ENCODE peak calls at places on chromosomes 3 and 15, in seven cellular contexts. One of them, this sample, is unnamed.

GRCh38 chr3:145620002-145620401 is 541.0 kb downstream of the PLOD2 start:
- DNase-seq in GM12878: no peak
- DNase-seq in GM12891: no peak
- DNase-seq in HepG2: no peak
- DNase-seq in breast epithelium: no peak
- DNase-seq in prostate gland: no peak
- DNase-seq in stomach: no peak
- DNase-seq in this sample: no peak

GRCh38 chr15:34031987-34032760 is 6.8 kb downstream of the AVEN start:
- DNase-seq in GM12878: no peak
- DNase-seq in GM12891: no peak
- DNase-seq in HepG2: no peak
- DNase-seq in breast epithelium: no peak
- DNase-seq in prostate gland: no peak
- DNase-seq in stomach: no peak
- DNase-seq in this sample: no peak

GRCh38 chr3:62167566-62168262 is 205.6 kb downstream of the FEZF2 start:
- DNase-seq in GM12878: no peak
- DNase-seq in GM12891: no peak
- DNase-seq in HepG2: no peak
- DNase-seq in breast epithelium: no peak
- DNase-seq in prostate gland: no peak
- DNase-seq in stomach: no peak
- DNase-seq in this sample: no peak

GRCh38 chr3:14319654-14320182 is 82.7 kb upstream of the SLC6A6 start:
- DNase-seq in GM12878: peak; percentile 72
- DNase-seq in GM12891: peak; percentile 67
- DNase-seq in HepG2: peak; percentile 80
- DNase-seq in breast epithelium: no peak
- DNase-seq in prostate gland: no peak
- DNase-seq in stomach: peak; percentile 67
- DNase-seq in this sample: peak; percentile 64

GRCh38 chr3:49899815-49900214 is 3.9 kb downstream of the MST1R start:
- DNase-seq in GM12878: no peak
- DNase-seq in GM12891: no peak
- DNase-seq in HepG2: no peak
- DNase-seq in breast epithelium: no peak
- DNase-seq in prostate gland: no peak
- DNase-seq in stomach: no peak
- DNase-seq in this sample: no peak

GRCh38 chr15:41556657-41557056 is 2.4 kb upstream of the TYRO3 start:
- DNase-seq in GM12878: no peak
- DNase-seq in GM12891: no peak
- DNase-seq in HepG2: no peak
- DNase-seq in breast epithelium: no peak
- DNase-seq in prostate gland: no peak
- DNase-seq in stomach: no peak
- DNase-seq in this sample: no peak

GRCh38 chr3:47404955-47405790 is 24.4 kb downstream of the PTPN23 start:
- DNase-seq in GM12878: no peak
- DNase-seq in GM12891: no peak
- DNase-seq in HepG2: no peak
- DNase-seq in breast epithelium: no peak
- DNase-seq in prostate gland: peak; percentile 38
- DNase-seq in stomach: peak; percentile 56
- DNase-seq in this sample: no peak

GRCh38 chr15:67882487-67883227 is 42.8 kb upstream of the RNU6-1 start:
- DNase-seq in GM12878: no peak
- DNase-seq in GM12891: no peak
- DNase-seq in HepG2: no peak
- DNase-seq in breast epithelium: no peak
- DNase-seq in prostate gland: no peak
- DNase-seq in stomach: no peak
- DNase-seq in this sample: no peak

GRCh38 chr15:44666208-44667038 is 3.0 kb upstream of the SPG11 start:
- DNase-seq in GM12878: peak; percentile 62
- DNase-seq in GM12891: no peak
- DNase-seq in HepG2: no peak
- DNase-seq in breast epithelium: no peak
- DNase-seq in prostate gland: no peak
- DNase-seq in stomach: no peak
- DNase-seq in this sample: no peak

GRCh38 chr3:67362686-67363085 is 291.7 kb downstream of the SUCLG2 start:
- DNase-seq in GM12878: no peak
- DNase-seq in GM12891: no peak
- DNase-seq in HepG2: peak; percentile 69
- DNase-seq in breast epithelium: no peak
- DNase-seq in prostate gland: no peak
- DNase-seq in stomach: no peak
- DNase-seq in this sample: no peak

GRCh38 chr3:102400766-102401165 is 34.0 kb upstream of the ZPLD1 start:
- DNase-seq in GM12878: no peak
- DNase-seq in GM12891: no peak
- DNase-seq in HepG2: no peak
- DNase-seq in breast epithelium: no peak
- DNase-seq in prostate gland: no peak
- DNase-seq in stomach: no peak
- DNase-seq in this sample: no peak

GRCh38 chr3:113136529-113136928 is 74.8 kb upstream of the BOC start:
- DNase-seq in GM12878: no peak
- DNase-seq in GM12891: no peak
- DNase-seq in HepG2: no peak
- DNase-seq in breast epithelium: no peak
- DNase-seq in prostate gland: no peak
- DNase-seq in stomach: no peak
- DNase-seq in this sample: no peak

GRCh38 chr3:69246612-69247011 is 124.2 kb upstream of the LMOD3 start:
- DNase-seq in GM12878: no peak
- DNase-seq in GM12891: no peak
- DNase-seq in HepG2: no peak
- DNase-seq in breast epithelium: no peak
- DNase-seq in prostate gland: no peak
- DNase-seq in stomach: no peak
- DNase-seq in this sample: no peak

GRCh38 chr3:69249001-69249400 is 126.6 kb upstream of the LMOD3 start:
- DNase-seq in GM12878: no peak
- DNase-seq in GM12891: no peak
- DNase-seq in HepG2: no peak
- DNase-seq in breast epithelium: no peak
- DNase-seq in prostate gland: no peak
- DNase-seq in stomach: no peak
- DNase-seq in this sample: no peak

GRCh38 chr3:69251078-69251805 is 128.8 kb upstream of the LMOD3 start:
- DNase-seq in GM12878: no peak
- DNase-seq in GM12891: no peak
- DNase-seq in HepG2: no peak
- DNase-seq in breast epithelium: no peak
- DNase-seq in prostate gland: no peak
- DNase-seq in stomach: no peak
- DNase-seq in this sample: no peak

GRCh38 chr3:69250014-69250413 is 127.6 kb upstream of the LMOD3 start:
- DNase-seq in GM12878: no peak
- DNase-seq in GM12891: no peak
- DNase-seq in HepG2: no peak
- DNase-seq in breast epithelium: no peak
- DNase-seq in prostate gland: no peak
- DNase-seq in stomach: peak; percentile 66
- DNase-seq in this sample: no peak

DNA sequence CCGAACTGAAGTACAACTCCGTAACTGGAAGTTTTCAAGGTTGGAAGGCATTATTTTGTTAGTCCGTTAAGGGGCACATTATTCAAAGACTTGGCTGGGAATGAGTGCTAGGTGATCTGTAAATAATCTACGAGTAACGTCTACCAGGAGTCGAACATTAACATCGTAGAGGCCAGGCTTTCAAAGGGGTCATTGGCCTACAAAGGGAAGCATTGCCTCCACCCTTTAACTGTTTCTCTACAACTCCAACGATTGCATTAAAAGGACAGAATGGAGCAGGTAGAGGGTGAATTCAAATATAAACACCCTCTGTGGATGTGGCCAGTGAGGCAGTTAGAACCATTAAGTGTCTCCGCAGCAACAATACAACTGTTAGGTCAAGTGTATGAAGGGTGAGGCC is 126.0 kb upstream of the LMOD3 start:
- DNase-seq in GM12878: no peak
- DNase-seq in GM12891: no peak
- DNase-seq in HepG2: peak; percentile 10
- DNase-seq in breast epithelium: no peak
- DNase-seq in prostate gland: no peak
- DNase-seq in stomach: no peak
- DNase-seq in this sample: no peak
- TF ChIP-seq POLR2A in GM12878: no peak
- TF ChIP-seq POLR2A in GM12891: no peak
- TF ChIP-seq POLR2A in HepG2: no peak
- TF ChIP-seq POLR2A in breast epithelium: no peak
- TF ChIP-seq POLR2A in prostate gland: no peak
- TF ChIP-seq POLR2A in stomach: no peak
- TF ChIP-seq POLR2A in this sample: no peak

GRCh38 chr15:72375846-72376581 is at the start of gene HEXA:
- DNase-seq in GM12878: peak; percentile 84
- DNase-seq in GM12891: peak; percentile 91
- DNase-seq in HepG2: peak; percentile 93
- DNase-seq in breast epithelium: peak; percentile 98
- DNase-seq in prostate gland: peak; percentile 93
- DNase-seq in stomach: peak; percentile 98
- DNase-seq in this sample: peak; percentile 91
- TF ChIP-seq POLR2AphosphoS5 in GM12878: peak; percentile 90
- TF ChIP-seq POLR2AphosphoS5 in GM12891: peak; percentile 91
- TF ChIP-seq POLR2AphosphoS5 in HepG2: peak; percentile 96
- TF ChIP-seq POLR2AphosphoS5 in breast epithelium: peak; percentile 99
- TF ChIP-seq POLR2AphosphoS5 in prostate gland: peak; percentile 94
- TF ChIP-seq POLR2AphosphoS5 in stomach: peak; percentile 86
- TF ChIP-seq POLR2AphosphoS5 in this sample: peak; percentile 82

DNA sequence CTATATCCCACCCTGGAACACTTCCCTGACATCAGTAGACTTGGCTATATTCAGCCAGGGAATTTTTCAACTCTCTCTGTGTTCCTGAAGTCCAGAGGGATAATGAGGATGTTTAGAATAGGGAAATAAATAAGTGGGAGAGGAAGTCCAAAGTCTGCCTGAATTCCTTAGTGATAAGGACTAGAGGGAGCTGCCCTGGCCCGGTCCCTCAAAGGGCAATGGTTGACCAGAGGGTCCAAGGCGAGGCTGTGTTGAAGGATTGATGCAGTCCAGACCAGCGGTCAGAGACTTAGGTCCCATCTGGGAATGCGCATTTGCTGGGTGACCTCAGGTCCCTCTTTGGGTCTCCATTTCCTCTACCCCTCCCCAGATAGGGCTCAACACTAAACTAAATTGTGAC is 7.9 kb downstream of the VIPR1 start:
- DNase-seq in GM12878: no peak
- DNase-seq in GM12891: no peak
- DNase-seq in HepG2: peak; percentile 20
- DNase-seq in breast epithelium: no peak
- DNase-seq in prostate gland: no peak
- DNase-seq in stomach: no peak
- DNase-seq in this sample: no peak
- TF ChIP-seq POLR2A in GM12878: no peak
- TF ChIP-seq POLR2A in GM12891: no peak
- TF ChIP-seq POLR2A in HepG2: no peak
- TF ChIP-seq POLR2A in breast epithelium: no peak
- TF ChIP-seq POLR2A in prostate gland: no peak
- TF ChIP-seq POLR2A in stomach: no peak
- TF ChIP-seq POLR2A in this sample: no peak

GRCh38 chr15:38508647-38509046 is 54.7 kb downstream of the FAM98B start:
- DNase-seq in GM12878: peak; percentile 47
- DNase-seq in GM12891: no peak
- DNase-seq in HepG2: no peak
- DNase-seq in breast epithelium: no peak
- DNase-seq in prostate gland: no peak
- DNase-seq in stomach: no peak
- DNase-seq in this sample: no peak
- TF ChIP-seq POLR2AphosphoS5 in GM12878: no peak
- TF ChIP-seq POLR2AphosphoS5 in GM12891: no peak
- TF ChIP-seq POLR2AphosphoS5 in HepG2: no peak
- TF ChIP-seq POLR2AphosphoS5 in breast epithelium: no peak
- TF ChIP-seq POLR2AphosphoS5 in prostate gland: no peak
- TF ChIP-seq POLR2AphosphoS5 in stomach: no peak
- TF ChIP-seq POLR2AphosphoS5 in this sample: no peak

GRCh38 chr15:78261062-78261461 is 3.3 kb upstream of the DNAJA4 start:
- DNase-seq in GM12878: no peak
- DNase-seq in GM12891: no peak
- DNase-seq in HepG2: no peak
- DNase-seq in breast epithelium: no peak
- DNase-seq in prostate gland: no peak
- DNase-seq in stomach: no peak
- DNase-seq in this sample: no peak

GRCh38 chr15:78265137-78265460 is 737 bp downstream of the DNAJA4 start:
- DNase-seq in GM12878: no peak
- DNase-seq in GM12891: no peak
- DNase-seq in HepG2: no peak
- DNase-seq in breast epithelium: no peak
- DNase-seq in prostate gland: no peak
- DNase-seq in stomach: no peak
- DNase-seq in this sample: no peak

GRCh38 chr15:78263907-78264303 is 457 bp upstream of the DNAJA4 start:
- DNase-seq in GM12878: no peak
- DNase-seq in GM12891: no peak
- DNase-seq in HepG2: no peak
- DNase-seq in breast epithelium: no peak
- DNase-seq in prostate gland: no peak
- DNase-seq in stomach: peak; percentile 35
- DNase-seq in this sample: no peak

GRCh38 chr15:78264304-78265136 is at the start of gene DNAJA4:
- DNase-seq in GM12878: no peak
- DNase-seq in GM12891: peak; percentile 46
- DNase-seq in HepG2: no peak
- DNase-seq in breast epithelium: peak; percentile 64
- DNase-seq in prostate gland: peak; percentile 34
- DNase-seq in stomach: peak; percentile 64
- DNase-seq in this sample: peak; percentile 35

DNA sequence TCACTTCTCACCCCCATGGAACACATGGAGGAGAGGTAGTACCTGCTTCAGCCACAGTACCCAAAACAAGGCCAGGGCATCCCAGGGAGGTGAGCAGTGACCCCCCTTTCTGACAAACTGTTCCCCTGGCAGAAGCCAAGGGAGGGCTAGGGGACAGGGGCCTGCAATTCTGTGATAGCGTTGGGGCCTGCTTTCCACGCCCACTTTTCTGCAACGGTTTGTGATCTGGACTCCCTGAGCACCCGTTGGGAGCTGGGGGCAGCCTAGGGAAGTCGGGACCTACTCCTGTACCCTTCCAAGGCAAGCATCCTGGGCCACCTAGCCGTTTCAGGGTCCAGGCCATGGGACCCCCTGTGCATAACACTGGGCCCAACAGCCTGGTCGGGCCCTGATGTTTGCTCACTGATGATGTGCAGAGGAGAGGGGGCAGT is 996 bp upstream of the DNAJA4 start:
- DNase-seq in GM12878: no peak
- DNase-seq in GM12891: no peak
- DNase-seq in HepG2: no peak
- DNase-seq in breast epithelium: no peak
- DNase-seq in prostate gland: no peak
- DNase-seq in stomach: no peak
- DNase-seq in this sample: no peak
- TF ChIP-seq POLR2A in GM12878: no peak
- TF ChIP-seq POLR2A in GM12891: no peak
- TF ChIP-seq POLR2A in HepG2: no peak
- TF ChIP-seq POLR2A in breast epithelium: no peak
- TF ChIP-seq POLR2A in prostate gland: no peak
- TF ChIP-seq POLR2A in stomach: no peak
- TF ChIP-seq POLR2A in this sample: no peak

GRCh38 chr3:172040976-172041963 is 1.9 kb downstream of the FNDC3B start:
- DNase-seq in GM12878: no peak
- DNase-seq in GM12891: no peak
- DNase-seq in HepG2: no peak
- DNase-seq in breast epithelium: no peak
- DNase-seq in prostate gland: peak; percentile 19
- DNase-seq in stomach: peak; percentile 33
- DNase-seq in this sample: no peak
- TF ChIP-seq POLR2AphosphoS5 in GM12878: no peak
- TF ChIP-seq POLR2AphosphoS5 in GM12891: no peak
- TF ChIP-seq POLR2AphosphoS5 in HepG2: no peak
- TF ChIP-seq POLR2AphosphoS5 in breast epithelium: no peak
- TF ChIP-seq POLR2AphosphoS5 in prostate gland: no peak
- TF ChIP-seq POLR2AphosphoS5 in stomach: no peak
- TF ChIP-seq POLR2AphosphoS5 in this sample: no peak